ENCODE peak calls at places on chromosomes 7 and 10, in six cellular contexts. E is A549, X is thyroid gland, W is heart left ventricle, I is OCI-LY7, H is kidney. O is an unnamed sample.

GRCh38 chr10:110681023-110681681 is 37.0 kb downstream of the RBM20 start:
- DNase-seq in I (peak; percentile 61), E (peak; percentile 57), H (no peak), W (no peak), X (peak; percentile 41), O (peak; percentile 51)

GRCh38 chr7:34096135-34096775 is 190.9 kb downstream of the BMPER start:
- DNase-seq in X (peak; percentile 8), W (peak; percentile 68), H (peak; percentile 82), E (peak; percentile 11), I (no peak), O (peak; percentile 47)

GRCh38 chr10:95245425-95246055 is 45.3 kb downstream of the PDLIM1 start:
- DNase-seq in E (no peak), X (no peak), I (peak; percentile 65), H (no peak), W (no peak), O (no peak)

GRCh38 chr7:157519798-157520244 is 183.0 kb downstream of the DNAJB6 start:
- DNase-seq in X (no peak), I (peak; percentile 13), E (no peak), W (no peak), H (no peak), O (peak; percentile 10)

GRCh38 chr7:32761451-32762320 is 129.9 kb downstream of the KBTBD2 start:
- DNase-seq in H (no peak), W (peak; percentile 62), I (no peak), E (no peak), X (peak; percentile 33), O (no peak)

GRCh38 chr10:36271631-36272340 is 629.7 kb upstream of the FZD8 start:
- DNase-seq in H (no peak), W (no peak), I (no peak), E (no peak), X (no peak), O (no peak)

GRCh38 chr7:2717293-2717904 is 29.4 kb downstream of the AMZ1 start:
- DNase-seq in X (no peak), I (peak; percentile 70), E (no peak), W (no peak), H (no peak), O (peak; percentile 65)

GRCh38 chr10:115936926-115937755 is 335.9 kb downstream of the GFRA1 start:
- DNase-seq in E (no peak), I (no peak), X (no peak), H (no peak), W (no peak), O (no peak)

GRCh38 chr10:45052700-45053099 is 52.0 kb downstream of the ZNF22 start:
- DNase-seq in I (no peak), X (no peak), H (no peak), W (no peak), E (no peak), O (no peak)

GRCh38 chr10:67086324-67087139 is 160.7 kb downstream of the LRRTM3 start:
- DNase-seq in E (no peak), H (no peak), I (no peak), X (no peak), W (no peak), O (no peak)

DNA sequence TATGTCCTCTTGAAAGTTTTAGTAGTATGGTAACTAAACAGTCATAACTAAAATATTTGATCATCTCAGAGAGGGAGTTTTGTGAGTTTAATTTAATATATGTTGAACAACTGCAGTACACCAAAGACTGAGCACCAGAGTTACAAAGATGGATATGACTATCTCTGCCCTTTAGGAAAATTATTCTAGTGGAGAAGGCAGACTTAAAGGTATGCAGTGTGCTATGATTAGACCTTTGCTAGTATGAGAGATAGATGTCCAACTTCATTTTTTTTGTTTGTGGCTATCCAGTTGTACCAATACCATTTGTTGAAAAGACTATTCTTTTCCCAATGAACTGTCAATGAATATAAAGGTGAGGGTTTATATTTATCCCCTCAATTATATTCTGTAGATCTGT is 33.4 kb downstream of the AKAP9 start:
- DNase-seq in W (no peak), I (no peak), X (no peak), H (no peak), E (no peak), O (no peak)
- TF ChIP-seq CTCF in W (no peak), I (no peak), X (no peak), H (no peak), E (no peak), O (no peak)

GRCh38 chr10:12869427-12869826 is 132.1 kb downstream of the CCDC3 start:
- DNase-seq in E (no peak), I (no peak), X (no peak), W (no peak), H (no peak), O (no peak)

GRCh38 chr10:12872577-12872976 is 128.9 kb downstream of the CCDC3 start:
- DNase-seq in W (no peak), H (no peak), X (no peak), E (no peak), I (no peak), O (no peak)

GRCh38 chr10:12873172-12873571 is 128.3 kb downstream of the CCDC3 start:
- DNase-seq in H (no peak), I (no peak), W (no peak), E (no peak), X (no peak), O (no peak)

DNA sequence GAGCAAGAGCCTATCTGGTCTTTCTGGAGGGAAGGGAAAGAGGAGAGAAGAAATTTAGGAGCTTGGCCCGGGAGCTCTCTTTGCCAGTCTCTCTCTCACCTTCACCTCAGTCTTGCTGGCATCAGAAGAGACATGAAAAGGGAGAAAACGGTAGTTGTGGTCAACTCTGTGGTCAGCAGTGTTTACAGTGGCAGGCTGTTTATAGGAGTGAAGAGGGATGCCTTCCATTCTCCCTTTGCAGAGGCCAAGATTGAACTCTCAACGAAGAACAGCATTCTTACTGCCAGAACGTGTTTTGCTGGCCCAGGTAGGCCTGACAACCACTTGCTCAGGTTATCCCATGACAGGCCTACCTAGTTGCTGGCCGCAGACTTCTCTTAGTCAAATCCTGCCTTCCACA is 133.3 kb downstream of the CCDC3 start:
- DNase-seq in X (no peak), E (no peak), W (no peak), I (no peak), H (no peak), O (no peak)
- H3K4me1 ChIP-seq in X (no peaks in the 10 kb centered on the region), E (no peaks in the 10 kb centered on the region), W (no peaks in the 10 kb centered on the region), I (no peaks in the 10 kb centered on the region), H (no peaks in the 10 kb centered on the region), O (no peaks in the 10 kb centered on the region)

DNA sequence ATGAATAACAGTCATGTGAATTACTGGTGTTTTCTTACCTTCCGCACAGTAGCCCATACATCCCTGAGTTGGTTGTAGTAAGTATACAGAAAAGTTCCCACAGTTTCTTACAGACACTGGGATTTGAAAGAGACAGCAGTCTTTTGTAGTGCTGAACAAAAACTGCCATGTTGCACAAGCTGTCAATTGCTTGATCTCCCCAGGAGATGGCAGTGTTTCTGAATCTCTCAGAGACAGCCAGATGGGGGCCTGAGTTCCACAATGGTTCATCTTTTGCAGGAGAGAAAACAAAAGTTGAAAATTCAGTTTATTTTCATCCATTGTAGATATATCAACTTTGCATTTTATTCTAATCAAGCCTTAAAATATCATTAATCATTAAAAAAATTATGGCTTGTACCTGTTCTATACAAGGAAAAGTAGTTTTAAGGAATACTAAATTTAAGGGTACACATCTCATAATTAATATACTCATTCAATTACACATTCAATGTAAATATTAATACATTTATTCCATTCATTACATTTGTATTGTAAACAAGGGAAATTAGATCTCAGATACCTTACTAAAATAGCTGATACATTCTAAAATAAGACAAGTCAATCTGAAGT is 14.5 kb downstream of the VWDE start:
- DNase-seq in W (no peak), H (no peak), X (peak; percentile 46), E (peak; percentile 69), I (peak; percentile 55), O (peak; percentile 62)
- TF ChIP-seq CTCF in W (peak; percentile 45), H (peak; percentile 61), X (peak; percentile 60), E (peak; percentile 84), I (peak; percentile 91), O (peak; percentile 41)

GRCh38 chr7:99141334-99141733 is 2.6 kb downstream of the SMURF1 start:
- DNase-seq in H (no peak), E (no peak), X (no peak), W (no peak), I (no peak), O (no peak)

GRCh38 chr7:99140813-99141212 is 3.1 kb downstream of the SMURF1 start:
- DNase-seq in I (no peak), E (no peak), H (no peak), W (no peak), X (no peak), O (no peak)

GRCh38 chr7:99143522-99143852 is 421 bp downstream of the SMURF1 start:
- DNase-seq in H (no peak), W (no peak), X (no peak), E (no peak), I (no peak), O (no peak)

GRCh38 chr7:99142727-99143521 is 984 bp downstream of the SMURF1 start:
- DNase-seq in X (peak; percentile 88), E (peak; percentile 98), W (peak; percentile 94), I (peak; percentile 96), H (peak; percentile 98), O (peak; percentile 98)

GRCh38 chr7:99141756-99142726 is 1.9 kb downstream of the SMURF1 start:
- DNase-seq in I (peak; percentile 42), W (peak; percentile 72), E (peak; percentile 80), H (peak; percentile 83), X (peak; percentile 45), O (peak; percentile 76)
- H3K4me1 ChIP-seq in I (peaks cover 30% of the 10 kb centered on the region), W (peaks cover 48% of the 10 kb centered on the region), E (peaks cover 50% of the 10 kb centered on the region), H (peaks cover 11% of the 10 kb centered on the region), X (peaks cover 29% of the 10 kb centered on the region), O (peaks cover 27% of the 10 kb centered on the region)

GRCh38 chr7:31061185-31061584 is 9.1 kb downstream of the ADCYAP1R1 start:
- DNase-seq in H (no peak), I (no peak), W (no peak), E (peak; percentile 9), X (no peak), O (no peak)
- TF ChIP-seq CTCF in H (no peak), I (no peak), W (no peak), E (no peak), X (no peak), O (no peak)

O was measured in testis.